ENCODE peak calls at places on chromosomes 13 and 19, in six cellular contexts. U, V, Y, K, H and A are unnamed samples.

GRCh38 chr13:92590503-92590908 is 636.1 kb upstream of the GPC6 start:
- DNase-seq in H (no peak), Y (no peak), U (no peak), V (peak; percentile 20), K (no peak), A (no peak)

GRCh38 chr19:35609881-35610353 is 2.6 kb upstream of the HAUS5 start:
- DNase-seq in V (no peak), U (no peak), K (no peak), Y (no peak), H (no peak), A (no peak)

GRCh38 chr19:33946535-33947323 is 150.1 kb downstream of the KCTD15 start:
- DNase-seq in V (no peak), U (no peak), Y (no peak), H (no peak), K (no peak), A (no peak)

GRCh38 chr19:40804783-40805242 is 5.8 kb downstream of the EGLN2 start:
- DNase-seq in K (no peak), Y (no peak), H (no peak), V (no peak), U (no peak), A (peak; percentile 25)

GRCh38 chr19:507286-508203 is at the start of gene TPGS1:
- DNase-seq in V (peak; percentile 65), U (peak; percentile 89), H (peak; percentile 93), Y (peak; percentile 77), K (peak; percentile 58), A (peak; percentile 83)

GRCh38 chr19:51607920-51608562 is 22.2 kb downstream of the SIGLEC5 start:
- DNase-seq in H (peak; percentile 49), Y (peak; percentile 74), U (peak; percentile 74), V (peak; percentile 64), K (peak; percentile 64), A (peak; percentile 85)

GRCh38 chr13:78660130-78660857 is 1.3 kb upstream of the OBI1 start:
- DNase-seq in K (no peak), V (peak; percentile 27), U (no peak), H (peak; percentile 63), Y (no peak), A (no peak)

GRCh38 chr13:45120967-45121366 is 657 bp downstream of the GTF2F2 start:
- DNase-seq in V (no peak), Y (no peak), U (no peak), H (no peak), K (no peak), A (no peak)

GRCh38 chr19:45564131-45564780 is 20.3 kb downstream of the OPA3 start:
- DNase-seq in U (no peak), H (no peak), V (no peak), Y (no peak), K (no peak), A (no peak)

GRCh38 chr13:24274452-24274971 is 34.9 kb upstream of the C1QTNF9 start:
- DNase-seq in K (no peak), H (no peak), U (peak; percentile 34), Y (no peak), V (peak; percentile 72), A (no peak)

GRCh38 chr13:107866007-107866665 is 349.2 kb downstream of the LIG4 start:
- DNase-seq in V (no peak), Y (no peak), K (no peak), U (no peak), H (peak; percentile 77), A (no peak)

GRCh38 chr13:81596224-81596753 is 1255.4 kb upstream of the SPRY2 start:
- DNase-seq in V (no peak), K (no peak), U (no peak), Y (no peak), H (no peak), A (no peak)

GRCh38 chr19:12997225-12997966 is 2.1 kb downstream of the NFIX start:
- DNase-seq in U (no peak), V (no peak), H (no peak), Y (no peak), K (no peak), A (no peak)

GRCh38 chr13:93700115-93700514 is 473.5 kb downstream of the GPC6 start:
- DNase-seq in Y (no peak), U (no peak), K (no peak), V (peak; percentile 45), H (no peak), A (no peak)

GRCh38 chr13:27969073-27969865 is at the start of gene CDX2:
- DNase-seq in K (no peak), U (no peak), V (no peak), Y (no peak), H (no peak), A (peak; percentile 91)

GRCh38 chr13:76516013-76516412 is 370.2 kb downstream of the KCTD12 start:
- DNase-seq in K (no peak), U (no peak), V (peak; percentile 90), Y (no peak), H (no peak), A (no peak)

GRCh38 chr13:49326222-49326917 is 78.6 kb downstream of the CDADC1 start:
- DNase-seq in Y (no peak), U (no peak), H (no peak), V (no peak), K (no peak), A (no peak)

GRCh38 chr13:108835082-108835481 is 205.7 kb downstream of the MYO16 start:
- DNase-seq in K (no peak), V (no peak), U (no peak), Y (no peak), H (no peak), A (no peak)

GRCh38 chr19:32407004-32407992 is 1.7 kb downstream of the DPY19L3 start:
- DNase-seq in K (no peak), U (no peak), H (no peak), Y (peak; percentile 60), V (peak; percentile 61), A (no peak)

GRCh38 chr19:310141-310651 is 19.0 kb upstream of the PLPP2 start:
- DNase-seq in H (no peak), Y (no peak), K (no peak), U (no peak), V (no peak), A (no peak)

GRCh38 chr13:83876546-83876945 is 5.7 kb downstream of the SLITRK1 start:
- DNase-seq in V (no peak), H (no peak), Y (no peak), K (no peak), U (no peak), A (no peak)

GRCh38 chr13:99663185-99663825 is 162.0 kb downstream of the TM9SF2 start:
- DNase-seq in K (peak; percentile 19), H (no peak), Y (no peak), V (no peak), U (no peak), A (no peak)
- H3K27me3 ChIP-seq in K (no peaks in the 10 kb centered on the region), H (no peaks in the 10 kb centered on the region), Y (no peaks in the 10 kb centered on the region), V (no peaks in the 10 kb centered on the region), U (peaks cover 36% of the 10 kb centered on the region), A (no peaks in the 10 kb centered on the region)

DNA sequence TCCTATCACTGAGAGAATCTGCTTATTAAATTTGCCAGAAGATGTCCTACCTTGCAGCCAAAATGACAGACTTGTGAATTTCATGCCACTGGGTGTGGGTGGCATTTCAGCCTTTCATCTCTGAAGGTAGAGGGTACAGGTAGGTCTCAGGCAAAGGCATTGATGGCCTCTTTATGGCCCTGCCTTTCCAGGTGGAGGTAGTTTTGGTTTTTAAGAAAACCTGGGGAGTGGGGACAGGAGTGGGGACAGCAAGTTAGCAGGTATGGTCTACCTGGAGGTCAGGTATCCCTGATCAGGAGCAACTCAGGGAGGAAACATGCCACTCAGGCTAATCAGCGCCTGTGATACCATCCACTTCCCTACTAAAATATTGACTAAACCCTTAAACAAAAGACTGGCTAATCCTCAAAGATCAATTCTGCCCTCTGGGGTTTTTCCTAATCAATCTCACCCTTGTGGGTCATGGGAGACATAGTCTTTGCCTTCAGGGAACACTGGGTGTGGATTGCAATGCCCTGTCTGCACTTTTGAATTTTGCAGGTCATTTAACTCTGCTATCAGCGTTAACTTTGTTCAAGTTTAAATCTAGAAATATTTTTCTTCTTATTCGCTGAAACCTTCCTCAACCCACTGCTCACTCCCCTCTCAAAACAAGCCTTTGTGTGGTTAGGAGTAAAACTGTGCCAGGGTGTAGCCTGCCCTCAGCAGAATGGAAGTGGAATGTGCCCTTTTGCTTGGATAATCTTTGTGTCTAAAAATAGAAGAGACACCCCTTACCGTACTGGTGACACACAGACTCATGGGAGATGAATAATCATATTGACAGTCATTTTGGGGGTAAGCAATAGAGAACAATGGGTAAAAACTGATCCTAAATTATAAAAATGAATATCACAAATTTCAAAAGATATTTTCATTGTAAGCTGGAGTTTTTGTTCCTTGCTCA is 233.7 kb downstream of the COG6 start:
- DNase-seq in V (no peak), Y (no peak), H (no peak), K (peak; percentile 81), U (no peak), A (no peak)
- H3K27me3 ChIP-seq in V (no peaks in the 10 kb centered on the region), Y (no peaks in the 10 kb centered on the region), H (no peaks in the 10 kb centered on the region), K (no peaks in the 10 kb centered on the region), U (no peaks in the 10 kb centered on the region), A (no peaks in the 10 kb centered on the region)

DNA sequence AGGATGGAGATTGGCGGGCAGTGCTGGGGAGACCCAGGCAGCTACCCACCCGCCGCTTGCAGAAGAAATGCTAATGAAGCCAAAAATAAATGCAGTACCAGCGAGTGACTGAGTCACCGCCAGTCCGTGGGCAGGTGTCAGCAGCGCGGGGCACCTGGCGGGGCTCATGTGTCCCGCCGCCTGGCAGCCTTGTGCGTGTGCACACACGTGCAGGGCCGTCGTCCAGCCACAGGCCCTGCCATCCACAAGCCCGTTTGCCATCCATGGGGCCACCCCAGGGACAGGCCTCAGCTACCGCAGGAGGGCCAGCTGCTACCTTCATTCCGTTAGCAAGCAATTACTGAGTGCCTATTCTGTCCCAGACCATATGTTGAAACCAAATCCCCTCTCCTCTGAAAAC is 20.5 kb downstream of the NCAN start:
- DNase-seq in V (no peak), Y (no peak), H (no peak), K (no peak), U (no peak), A (no peak)
- H3K27me3 ChIP-seq in V (no peaks in the 10 kb centered on the region), Y (no peaks in the 10 kb centered on the region), H (no peaks in the 10 kb centered on the region), K (peaks cover 59% of the 10 kb centered on the region), U (no peaks in the 10 kb centered on the region), A (no peaks in the 10 kb centered on the region)

GRCh38 chr19:38401148-38401547 is 1.7 kb upstream of the FAM98C start:
- DNase-seq in K (peak; percentile 65), U (no peak), Y (no peak), V (no peak), H (no peak), A (no peak)

GRCh38 chr19:38399081-38399480 is 3.8 kb upstream of the FAM98C start:
- DNase-seq in V (no peak), Y (no peak), U (no peak), K (no peak), H (no peak), A (no peak)

GRCh38 chr19:38402623-38402966 is 298 bp upstream of the FAM98C start:
- DNase-seq in K (no peak), U (no peak), Y (no peak), H (no peak), V (no peak), A (no peak)

GRCh38 chr19:38399537-38399936 is 3.4 kb upstream of the FAM98C start:
- DNase-seq in V (no peak), H (no peak), Y (no peak), K (no peak), U (no peak), A (no peak)

GRCh38 chr19:38400361-38400760 is 2.5 kb upstream of the FAM98C start:
- DNase-seq in K (no peak), H (no peak), U (no peak), Y (no peak), V (no peak), A (no peak)
- H3K27me3 ChIP-seq in K (no peaks in the 10 kb centered on the region), H (no peaks in the 10 kb centered on the region), U (peaks cover 52% of the 10 kb centered on the region), Y (no peaks in the 10 kb centered on the region), V (no peaks in the 10 kb centered on the region), A (peaks cover 8% of the 10 kb centered on the region)

GRCh38 chr13:111468037-111468959 is 147.9 kb downstream of the TEX29 start:
- DNase-seq in K (no peak), H (no peak), U (no peak), V (no peak), Y (no peak), A (no peak)
- H3K27me3 ChIP-seq in K (peaks cover 96% of the 10 kb centered on the region), H (peaks cover 73% of the 10 kb centered on the region), U (peaks cover 3% of the 10 kb centered on the region), V (no peaks in the 10 kb centered on the region), Y (no peaks in the 10 kb centered on the region), A (no peaks in the 10 kb centered on the region)